ENCODE peak calls at places on chromosomes 12 and 14, in five cellular contexts. A is NCI-H1417; Q is stimulated activated CD8-positive, alpha-beta memory T cell treated with anti-CD3 and anti-CD28 coated beads, Interleukin-4, amount 100 ng/mL, for 1 hour; K is effector CD4-positive, alpha-beta T cell; T is fibroblast of the conjunctiva. M is an unnamed sample.

GRCh38 chr12:131764738-131765137 is 53.8 kb downstream of the SFSWAP start:
- DNase-seq in A (no peak), Q (no peak), K (no peak), T (no peak), M (no peak)

GRCh38 chr14:59787045-59787674 is 83.4 kb downstream of the RTN1 start:
- DNase-seq in A (no peak), Q (no peak), K (no peak), T (no peak), M (no peak)

GRCh38 chr12:15563683-15564082 is 225.5 kb downstream of the EPS8 start:
- DNase-seq in A (no peak), Q (no peak), K (peak), T (peak), M (no peak)

GRCh38 chr12:32134144-32134888 is 27.7 kb downstream of the BICD1 start:
- DNase-seq in A (no peak), Q (no peak), K (peak), T (no peak), M (no peak)

GRCh38 chr14:75301666-75302325 is 23.2 kb downstream of the FOS start:
- DNase-seq in A (no peak), Q (no peak), K (no peak), T (no peak), M (no peak)

GRCh38 chr12:20181416-20181815 is 186.9 kb upstream of the PDE3A start:
- DNase-seq in A (no peak), Q (no peak), K (no peak), T (no peak), M (no peak)

GRCh38 chr14:106051790-106052189 is 525.4 kb downstream of the TMEM121 start:
- DNase-seq in A (no peak), Q (no peak), K (no peak), T (no peak), M (no peak)

GRCh38 chr12:6532927-6533652 is 1.2 kb upstream of the GAPDH start:
- DNase-seq in A (peak), Q (no peak), K (no peak), T (no peak), M (no peak)

GRCh38 chr14:74577247-74577947 is 34.6 kb downstream of the LTBP2 start:
- DNase-seq in A (no peak), Q (no peak), K (no peak), T (no peak), M (no peak)

GRCh38 chr14:100339757-100340453 is 16.8 kb downstream of the SLC25A47 start:
- DNase-seq in A (no peak), Q (no peak), K (no peak), T (no peak), M (no peak)

GRCh38 chr12:132622437-132623071 is 4.0 kb downstream of the P2RX2 start:
- DNase-seq in A (peak), Q (no peak), K (no peak), T (peak), M (no peak)

GRCh38 chr14:94044476-94045091 is 18.4 kb downstream of the OTUB2 start:
- DNase-seq in A (no peak), Q (no peak), K (no peak), T (no peak), M (no peak)

GRCh38 chr14:104950021-104950420 is 25.3 kb downstream of the PLD4 start:
- DNase-seq in A (no peak), Q (no peak), K (no peak), T (no peak), M (no peak)

GRCh38 chr12:28937196-28937595 is 211.9 kb upstream of the FAR2 start:
- DNase-seq in A (no peak), Q (no peak), K (no peak), T (no peak), M (no peak)

GRCh38 chr12:18895946-18896345 is 158.0 kb downstream of the CAPZA3 start:
- DNase-seq in A (peak), Q (no peak), K (no peak), T (no peak), M (no peak)

GRCh38 chr14:74932401-74932901 is 9.4 kb upstream of the RPS6KL1 start:
- DNase-seq in A (no peak), Q (no peak), K (no peak), T (peak), M (no peak)